ENCODE peak calls at places on chromosome 21, in six cellular contexts. One of them, this sample, is unnamed.

GRCh38 chr21:42672699-42673458 is 19.5 kb downstream of the PDE9A start:
- DNase-seq in Caki2: peak; percentile 17
- DNase-seq in T-helper 17 cell: no peak
- DNase-seq in MV-4-11: peak; percentile 14
- DNase-seq in NCI-H1105 treated with DMSO at 0.1 percent for 48 hours: no peak
- DNase-seq in breast epithelium: no peak
- DNase-seq in this sample: no peak

GRCh38 chr21:35829014-35829525 is 231.3 kb downstream of the SETD4 start:
- DNase-seq in Caki2: no peak
- DNase-seq in T-helper 17 cell: no peak
- DNase-seq in MV-4-11: no peak
- DNase-seq in NCI-H1105 treated with DMSO at 0.1 percent for 48 hours: peak; percentile 78
- DNase-seq in breast epithelium: no peak
- DNase-seq in this sample: no peak

GRCh38 chr21:21210552-21210951 is 212.3 kb downstream of the NCAM2 start:
- DNase-seq in Caki2: no peak
- DNase-seq in T-helper 17 cell: no peak
- DNase-seq in MV-4-11: no peak
- DNase-seq in NCI-H1105 treated with DMSO at 0.1 percent for 48 hours: no peak
- DNase-seq in breast epithelium: no peak
- DNase-seq in this sample: no peak

GRCh38 chr21:32813265-32813903 is 41.8 kb upstream of the PAXBP1 start:
- DNase-seq in Caki2: no peak
- DNase-seq in T-helper 17 cell: no peak
- DNase-seq in MV-4-11: no peak
- DNase-seq in NCI-H1105 treated with DMSO at 0.1 percent for 48 hours: no peak
- DNase-seq in breast epithelium: no peak
- DNase-seq in this sample: no peak

GRCh38 chr21:43691801-43692200 is 27.1 kb upstream of the PDXK start:
- DNase-seq in Caki2: no peak
- DNase-seq in T-helper 17 cell: no peak
- DNase-seq in MV-4-11: no peak
- DNase-seq in NCI-H1105 treated with DMSO at 0.1 percent for 48 hours: no peak
- DNase-seq in breast epithelium: no peak
- DNase-seq in this sample: no peak

GRCh38 chr21:37557261-37557950 is 190.8 kb downstream of the DYRK1A start:
- DNase-seq in Caki2: peak; percentile 65
- DNase-seq in T-helper 17 cell: no peak
- DNase-seq in MV-4-11: no peak
- DNase-seq in NCI-H1105 treated with DMSO at 0.1 percent for 48 hours: no peak
- DNase-seq in breast epithelium: no peak
- DNase-seq in this sample: no peak

GRCh38 chr21:29888437-29888836 is 51.4 kb downstream of the GRIK1 start:
- DNase-seq in Caki2: no peak
- DNase-seq in T-helper 17 cell: no peak
- DNase-seq in MV-4-11: peak; percentile 6
- DNase-seq in NCI-H1105 treated with DMSO at 0.1 percent for 48 hours: no peak
- DNase-seq in breast epithelium: no peak
- DNase-seq in this sample: no peak

GRCh38 chr21:46622226-46622625 is 13.2 kb upstream of the PRMT2 start:
- DNase-seq in Caki2: no peak
- DNase-seq in T-helper 17 cell: peak; percentile 27
- DNase-seq in MV-4-11: peak; percentile 98
- DNase-seq in NCI-H1105 treated with DMSO at 0.1 percent for 48 hours: no peak
- DNase-seq in breast epithelium: no peak
- DNase-seq in this sample: no peak

GRCh38 chr21:32735524-32735923 is 7.7 kb upstream of the SYNJ1 start:
- DNase-seq in Caki2: no peak
- DNase-seq in T-helper 17 cell: no peak
- DNase-seq in MV-4-11: no peak
- DNase-seq in NCI-H1105 treated with DMSO at 0.1 percent for 48 hours: no peak
- DNase-seq in breast epithelium: no peak
- DNase-seq in this sample: no peak

GRCh38 chr21:45478115-45478801 is 64.0 kb downstream of the SLC19A1 start:
- DNase-seq in Caki2: no peak
- DNase-seq in T-helper 17 cell: peak; percentile 72
- DNase-seq in MV-4-11: peak; percentile 87
- DNase-seq in NCI-H1105 treated with DMSO at 0.1 percent for 48 hours: peak; percentile 72
- DNase-seq in breast epithelium: peak; percentile 71
- DNase-seq in this sample: no peak

GRCh38 chr21:38909109-38909508 is 103.4 kb downstream of the ETS2 start:
- DNase-seq in Caki2: no peak
- DNase-seq in T-helper 17 cell: no peak
- DNase-seq in MV-4-11: no peak
- DNase-seq in NCI-H1105 treated with DMSO at 0.1 percent for 48 hours: no peak
- DNase-seq in breast epithelium: no peak
- DNase-seq in this sample: no peak

GRCh38 chr21:31987696-31988095 is 114.9 kb downstream of the HUNK start:
- DNase-seq in Caki2: no peak
- DNase-seq in T-helper 17 cell: no peak
- DNase-seq in MV-4-11: no peak
- DNase-seq in NCI-H1105 treated with DMSO at 0.1 percent for 48 hours: no peak
- DNase-seq in breast epithelium: no peak
- DNase-seq in this sample: no peak

GRCh38 chr21:17674106-17674505 is 61.4 kb upstream of the BTG3 start:
- DNase-seq in Caki2: no peak
- DNase-seq in T-helper 17 cell: no peak
- DNase-seq in MV-4-11: no peak
- DNase-seq in NCI-H1105 treated with DMSO at 0.1 percent for 48 hours: no peak
- DNase-seq in breast epithelium: no peak
- DNase-seq in this sample: no peak

GRCh38 chr21:41768371-41769042 is 1.7 kb upstream of the RIPK4 start:
- DNase-seq in Caki2: peak; percentile 93
- DNase-seq in T-helper 17 cell: no peak
- DNase-seq in MV-4-11: no peak
- DNase-seq in NCI-H1105 treated with DMSO at 0.1 percent for 48 hours: peak; percentile 53
- DNase-seq in breast epithelium: peak; percentile 51
- DNase-seq in this sample: no peak

GRCh38 chr21:43824250-43824882 is 35.0 kb downstream of the RRP1 start:
- DNase-seq in Caki2: no peak
- DNase-seq in T-helper 17 cell: no peak
- DNase-seq in MV-4-11: peak; percentile 64
- DNase-seq in NCI-H1105 treated with DMSO at 0.1 percent for 48 hours: no peak
- DNase-seq in breast epithelium: no peak
- DNase-seq in this sample: no peak